ENCODE peak calls at places on chromosomes 11 and 22, in six cellular contexts. A, Y, P, K, N and V are unnamed samples.

GRCh38 chr11:5486003-5486402 is 2.5 kb upstream of the OR52D1 start:
- DNase-seq in A (no peak), Y (no peak), P (no peak), K (no peak), N (no peak), V (no peak)

GRCh38 chr22:24986816-24987215 is 34.3 kb downstream of the KIAA1671 start:
- DNase-seq in A (no peak), Y (no peak), P (no peak), K (no peak), N (no peak), V (no peak)

GRCh38 chr11:70078095-70078795 is at the start of gene ANO1:
- DNase-seq in A (peak), Y (peak), P (peak), K (no peak), N (peak), V (no peak)

GRCh38 chr11:65315204-65315865 is 669 bp downstream of the CDC42EP2 start:
- DNase-seq in A (peak), Y (peak), P (peak), K (peak), N (peak), V (peak)

GRCh38 chr11:74366576-74366975 is 31.7 kb downstream of the PGM2L1 start:
- DNase-seq in A (no peak), Y (peak), P (peak), K (no peak), N (peak), V (no peak)

GRCh38 chr22:24601217-24602104 is 1.5 kb upstream of the GGT1 start:
- DNase-seq in A (no peak), Y (no peak), P (no peak), K (peak), N (no peak), V (peak)

GRCh38 chr11:72867970-72868369 is 53.8 kb downstream of the ATG16L2 start:
- DNase-seq in A (no peak), Y (no peak), P (no peak), K (no peak), N (no peak), V (no peak)

GRCh38 chr11:70694371-70694770 is 296.0 kb downstream of the CTTN start:
- DNase-seq in A (no peak), Y (no peak), P (no peak), K (no peak), N (no peak), V (no peak)

GRCh38 chr11:8638300-8638699 is 44.2 kb downstream of the TRIM66 start:
- DNase-seq in A (no peak), Y (peak), P (no peak), K (no peak), N (peak), V (no peak)

GRCh38 chr11:116853461-116854073 is 16.1 kb upstream of the APOA1 start:
- DNase-seq in A (peak), Y (peak), P (no peak), K (peak), N (no peak), V (peak)

GRCh38 chr11:75133976-75134375 is 16.9 kb upstream of the SLCO2B1 start:
- DNase-seq in A (no peak), Y (no peak), P (peak), K (no peak), N (peak), V (no peak)

GRCh38 chr22:49101225-49101624 is 726.4 kb downstream of the BRD1 start:
- DNase-seq in A (no peak), Y (no peak), P (no peak), K (no peak), N (no peak), V (no peak)

GRCh38 chr11:70887428-70887827 is 364.9 kb downstream of the SHANK2 start:
- DNase-seq in A (no peak), Y (no peak), P (peak), K (no peak), N (no peak), V (no peak)

GRCh38 chr11:65811764-65812475 is 21.8 kb upstream of the SNX32 start:
- DNase-seq in A (no peak), Y (no peak), P (no peak), K (no peak), N (no peak), V (no peak)

GRCh38 chr22:28801845-28802594 is 1.7 kb upstream of the XBP1 start:
- DNase-seq in A (no peak), Y (no peak), P (no peak), K (peak), N (peak), V (peak)

GRCh38 chr11:95849087-95849825 is 59.0 kb downstream of the CEP57 start:
- DNase-seq in A (peak), Y (peak), P (peak), K (peak), N (peak), V (peak)

GRCh38 chr11:18010977-18011586 is 1.8 kb downstream of the SERGEF start:
- DNase-seq in A (no peak), Y (peak), P (no peak), K (no peak), N (no peak), V (no peak)

GRCh38 chr11:106087815-106088435 is 10.5 kb downstream of the AASDHPPT start:
- DNase-seq in A (peak), Y (peak), P (peak), K (peak), N (peak), V (peak)

DNA sequence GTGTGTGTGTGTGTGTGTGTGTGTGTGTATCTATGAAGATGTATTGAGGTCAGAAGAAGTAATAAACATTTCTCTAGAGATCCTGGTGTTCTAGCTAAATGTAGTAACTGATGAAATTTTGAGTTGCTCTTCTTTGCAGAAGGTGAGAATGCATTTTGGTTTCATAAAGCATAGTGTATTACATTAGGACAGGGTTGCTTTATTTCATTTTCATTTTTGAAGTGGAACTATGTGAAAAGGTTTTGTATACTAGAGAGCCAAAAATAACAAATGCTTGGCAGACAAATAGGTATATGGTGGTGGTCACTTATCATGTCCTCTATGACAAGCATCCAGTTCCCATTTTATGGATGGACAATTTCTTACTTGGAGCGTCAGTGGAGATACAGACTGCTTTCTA is 99.0 kb downstream of the CASP12 start:
- DNase-seq in A (no peak), Y (no peak), P (no peak), K (no peak), N (no peak), V (peak)
- TF ChIP-seq EZH2phosphoT487 in A (no peak), Y (no peak), P (no peak), K (no peak), N (no peak), V (no peak)

GRCh38 chr11:19722702-19723101 is 10.1 kb downstream of the NAV2 start:
- DNase-seq in A (no peak), Y (no peak), P (no peak), K (no peak), N (no peak), V (no peak)

GRCh38 chr11:19727246-19727645 is 14.6 kb downstream of the NAV2 start:
- DNase-seq in A (no peak), Y (peak), P (no peak), K (no peak), N (no peak), V (no peak)

GRCh38 chr11:19724765-19725164 is 12.1 kb downstream of the NAV2 start:
- DNase-seq in A (no peak), Y (no peak), P (no peak), K (no peak), N (no peak), V (no peak)

GRCh38 chr11:19725379-19726079 is 12.9 kb downstream of the NAV2 start:
- DNase-seq in A (peak), Y (no peak), P (no peak), K (no peak), N (peak), V (no peak)

DNA sequence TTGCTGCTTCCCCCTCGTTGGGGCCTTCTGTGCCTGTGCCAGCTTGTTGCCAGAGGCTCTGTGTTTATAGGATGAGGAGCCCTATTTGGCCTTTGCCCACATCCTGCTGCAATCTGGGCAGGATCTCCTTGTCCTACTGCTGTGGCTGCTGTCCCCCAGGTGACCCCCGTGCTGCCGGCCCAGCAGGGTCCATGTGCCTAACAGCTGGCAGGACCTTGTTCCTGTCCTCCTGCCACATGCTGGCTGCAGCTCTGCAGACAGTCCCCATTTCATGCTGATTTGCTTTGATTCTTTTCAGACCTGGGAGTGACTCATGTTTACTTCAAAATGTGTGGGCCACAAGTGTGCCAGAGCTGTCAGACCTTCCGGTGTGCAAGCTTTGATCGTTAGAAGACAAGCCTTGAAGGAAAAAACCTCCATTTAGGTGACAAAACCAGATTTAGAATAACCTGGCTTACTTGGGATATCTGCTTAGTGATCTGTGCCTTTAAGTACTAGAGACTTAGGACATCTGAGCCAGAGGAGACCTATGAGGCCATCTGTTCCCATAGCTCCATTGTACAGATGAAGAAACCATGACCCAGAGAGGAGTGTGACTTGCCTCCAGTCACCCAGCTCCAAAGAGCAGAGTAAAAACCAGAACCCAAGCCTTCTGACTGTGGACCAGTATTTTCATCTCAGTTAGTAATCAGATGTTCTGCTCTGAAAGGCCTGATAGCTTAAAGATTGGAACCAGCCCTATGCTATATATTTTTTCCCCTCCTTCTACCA is 11.1 kb downstream of the NAV2 start:
- DNase-seq in A (peak), Y (peak), P (no peak), K (no peak), N (no peak), V (no peak)
- TF ChIP-seq EZH2phosphoT487 in A (no peak), Y (no peak), P (no peak), K (no peak), N (no peak), V (no peak)

GRCh38 chr22:27011717-27012116 is 354.3 kb downstream of the MIAT start:
- DNase-seq in A (no peak), Y (no peak), P (no peak), K (no peak), N (no peak), V (no peak)

GRCh38 chr22:27008454-27008853 is 351.1 kb downstream of the MIAT start:
- DNase-seq in A (no peak), Y (no peak), P (no peak), K (no peak), N (no peak), V (no peak)

DNA sequence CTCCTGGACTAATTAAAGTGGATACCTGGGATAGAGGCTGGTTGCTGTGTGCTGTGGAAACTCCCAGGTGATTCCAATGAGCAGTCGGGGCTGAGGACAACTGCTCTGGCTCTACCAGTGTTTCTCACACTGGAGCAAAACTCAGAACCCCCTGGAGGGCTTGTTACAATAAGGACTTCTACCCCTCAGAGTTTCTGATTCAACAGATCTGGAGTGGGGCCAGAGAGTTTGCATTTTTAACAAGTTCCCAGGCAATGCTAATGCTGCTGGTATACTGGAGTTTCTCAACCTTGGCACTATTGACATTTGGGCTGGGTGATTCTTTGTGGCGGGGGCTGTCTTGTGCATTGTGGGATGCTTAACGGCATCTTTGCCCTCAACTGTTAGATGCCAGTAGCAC is 353.7 kb downstream of the MIAT start:
- DNase-seq in A (no peak), Y (peak), P (no peak), K (no peak), N (no peak), V (no peak)
- TF ChIP-seq EZH2phosphoT487 in A (no peak), Y (no peak), P (no peak), K (no peak), N (no peak), V (no peak)

DNA sequence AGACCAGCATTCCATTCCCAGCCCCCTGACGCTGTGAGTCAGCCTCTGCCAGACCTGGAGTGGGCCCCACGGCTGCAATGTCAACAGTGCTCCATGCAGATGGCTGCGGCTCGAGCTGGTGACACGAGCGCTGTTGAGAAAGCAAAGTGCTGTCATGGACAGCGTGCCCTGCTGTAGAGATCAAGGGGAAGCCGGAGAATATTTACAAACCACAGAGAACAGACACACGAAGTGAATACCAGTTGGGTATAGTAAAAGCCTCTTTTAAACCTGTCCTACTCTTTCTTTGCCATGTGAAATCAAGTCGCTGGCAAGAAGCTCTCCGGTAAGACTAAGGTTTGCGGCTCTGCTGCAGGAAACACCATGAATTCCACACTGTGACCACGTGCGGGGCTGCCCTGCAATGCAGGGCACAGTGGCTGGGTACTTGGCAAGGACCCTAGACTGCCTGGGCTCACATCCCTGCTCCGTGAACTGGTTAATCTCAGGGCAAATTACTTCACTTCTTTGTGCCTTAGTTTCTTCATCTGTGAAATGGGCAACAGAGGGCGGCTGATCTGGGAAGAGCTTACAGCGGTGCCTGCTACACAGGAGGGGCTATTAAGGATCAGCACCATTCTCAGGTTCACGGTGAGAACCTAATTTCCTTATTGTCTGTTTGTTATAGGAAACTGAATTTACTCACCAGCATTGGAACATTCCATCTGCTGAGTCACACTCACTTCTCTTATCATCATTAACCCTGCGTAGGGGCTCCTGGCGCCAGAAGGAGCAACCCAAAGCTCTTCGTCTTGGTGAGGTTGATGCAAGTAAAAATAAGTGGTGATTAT is 27.8 kb upstream of the ELFN2 start:
- DNase-seq in A (peak), Y (peak), P (no peak), K (no peak), N (no peak), V (no peak)
- TF ChIP-seq EZH2phosphoT487 in A (no peak), Y (no peak), P (no peak), K (no peak), N (no peak), V (no peak)

DNA sequence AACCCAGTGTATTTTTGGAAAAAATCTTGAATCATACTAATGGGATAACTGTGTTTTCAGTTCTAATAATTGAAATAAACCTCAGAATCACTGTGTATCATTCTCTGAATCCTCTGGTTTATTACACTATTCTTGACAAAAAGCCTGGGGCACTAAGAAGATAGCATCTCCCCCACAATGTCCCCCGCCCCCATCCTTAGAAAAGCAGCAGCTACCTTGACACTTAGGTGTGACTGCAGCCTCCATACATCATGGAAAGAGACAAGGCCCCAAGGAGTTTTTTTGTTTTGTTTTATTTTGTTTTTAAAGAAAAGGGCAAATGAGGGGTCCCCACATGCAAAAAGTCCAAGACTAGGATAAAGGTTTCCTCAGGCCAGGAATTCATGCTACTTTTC is 124.8 kb downstream of the APOL5 start:
- DNase-seq in A (no peak), Y (no peak), P (no peak), K (no peak), N (no peak), V (no peak)
- TF ChIP-seq EZH2phosphoT487 in A (no peak), Y (no peak), P (no peak), K (no peak), N (no peak), V (no peak)

GRCh38 chr11:118931576-118931975 is 5.8 kb upstream of the BCL9L start:
- DNase-seq in A (no peak), Y (no peak), P (no peak), K (no peak), N (no peak), V (no peak)

GRCh38 chr11:118928870-118929495 is 3.3 kb upstream of the BCL9L start:
- DNase-seq in A (peak), Y (peak), P (no peak), K (peak), N (peak), V (peak)

GRCh38 chr11:118928108-118928869 is 2.6 kb upstream of the BCL9L start:
- DNase-seq in A (peak), Y (peak), P (peak), K (peak), N (peak), V (peak)

GRCh38 chr11:118930152-118930712 is 4.5 kb upstream of the BCL9L start:
- DNase-seq in A (peak), Y (peak), P (peak), K (peak), N (peak), V (peak)

GRCh38 chr11:118929496-118930151 is 3.9 kb upstream of the BCL9L start:
- DNase-seq in A (peak), Y (peak), P (peak), K (peak), N (peak), V (peak)
- TF ChIP-seq EZH2phosphoT487 in A (no peak), Y (no peak), P (no peak), K (no peak), N (no peak), V (no peak)

GRCh38 chr11:77112641-77113381 is 10.2 kb downstream of the OMP start:
- DNase-seq in A (no peak), Y (no peak), P (no peak), K (no peak), N (no peak), V (no peak)
- TF ChIP-seq EZH2phosphoT487 in A (no peak), Y (no peak), P (no peak), K (no peak), N (no peak), V (no peak)

GRCh38 chr11:2140411-2141400 is 1.5 kb upstream of the IGF2 start:
- DNase-seq in A (no peak), Y (no peak), P (peak), K (no peak), N (peak), V (no peak)

GRCh38 chr11:2143652-2144548 is 4.7 kb upstream of the IGF2 start:
- DNase-seq in A (peak), Y (no peak), P (peak), K (no peak), N (peak), V (no peak)

GRCh38 chr11:2144549-2145220 is 5.5 kb upstream of the IGF2 start:
- DNase-seq in A (no peak), Y (no peak), P (no peak), K (no peak), N (no peak), V (no peak)

GRCh38 chr11:2142300-2142759 is 3.1 kb upstream of the IGF2 start:
- DNase-seq in A (peak), Y (peak), P (no peak), K (no peak), N (no peak), V (no peak)

DNA sequence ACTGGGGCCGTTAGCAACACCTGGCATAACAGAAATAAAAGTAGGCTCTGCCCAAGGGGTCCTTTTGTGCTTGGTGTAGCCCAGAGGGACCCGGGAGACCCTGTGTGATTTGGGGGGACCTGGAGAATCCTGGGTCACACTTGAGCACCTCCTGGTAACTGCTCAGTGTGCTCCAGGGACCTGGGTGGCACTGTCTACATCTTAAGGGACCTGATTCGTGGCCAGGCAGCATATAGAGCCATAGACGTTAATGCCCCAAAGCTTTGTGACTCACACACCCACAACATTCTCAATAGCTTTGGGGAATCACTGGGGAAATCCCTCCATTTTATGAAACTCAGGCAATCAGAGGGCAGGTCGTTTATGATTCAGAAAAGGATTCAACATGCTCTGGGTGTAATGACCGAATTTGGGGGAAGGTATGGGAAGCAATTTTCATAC is 3.6 kb upstream of the IGF2 start:
- DNase-seq in A (peak), Y (peak), P (no peak), K (no peak), N (no peak), V (no peak)
- TF ChIP-seq EZH2phosphoT487 in A (no peak), Y (no peak), P (no peak), K (no peak), N (peak), V (no peak)